ENCODE peak calls at places on chromosomes 13 and 19, in eight cellular contexts. O is adrenal gland, J is GM12878, C is H1, T is HCT116, G is uterus, K is NB4, A is body of pancreas. V is an unnamed sample.

GRCh38 chr19:55341191-55342043 is 1.7 kb downstream of the KMT5C start:
- DNase-seq in O (peak), J (no peak), C (peak), T (peak), G (peak), K (peak), A (peak), V (peak)

GRCh38 chr13:73336789-73337188 is 278.0 kb downstream of the KLF5 start:
- DNase-seq in O (no peak), J (no peak), C (no peak), T (no peak), G (no peak), K (no peak), A (no peak), V (no peak)

GRCh38 chr13:74414458-74414857 is 280.3 kb upstream of the KLF12 start:
- DNase-seq in O (no peak), J (no peak), C (no peak), T (no peak), G (no peak), K (no peak), A (no peak), V (no peak)

GRCh38 chr19:31334849-31335624 is 14.2 kb downstream of the TSHZ3 start:
- DNase-seq in O (no peak), J (no peak), C (no peak), T (no peak), G (peak), K (no peak), A (no peak), V (no peak)

GRCh38 chr19:49862411-49863253 is 4.7 kb downstream of the PNKP start:
- DNase-seq in O (peak), J (no peak), C (peak), T (no peak), G (no peak), K (peak), A (no peak), V (peak)

GRCh38 chr13:24512208-24513068 is at the start of gene PARP4:
- DNase-seq in O (peak), J (peak), C (peak), T (peak), G (peak), K (peak), A (peak), V (peak)

GRCh38 chr13:110338441-110339101 is 31.5 kb downstream of the COL4A2 start:
- DNase-seq in O (peak), J (no peak), C (no peak), T (no peak), G (peak), K (no peak), A (no peak), V (peak)

GRCh38 chr19:2479556-2480194 is 3.7 kb downstream of the GADD45B start:
- DNase-seq in O (no peak), J (no peak), C (no peak), T (no peak), G (no peak), K (no peak), A (no peak), V (no peak)

GRCh38 chr19:35345671-35346111 is 2.0 kb upstream of the FFAR1 start:
- DNase-seq in O (no peak), J (no peak), C (peak), T (no peak), G (no peak), K (no peak), A (no peak), V (peak)

GRCh38 chr13:30985637-30986205 is 53.3 kb downstream of the TEX26 start:
- DNase-seq in O (no peak), J (no peak), C (no peak), T (no peak), G (no peak), K (no peak), A (no peak), V (no peak)

GRCh38 chr19:31334101-31334848 is 15.0 kb downstream of the TSHZ3 start:
- DNase-seq in O (peak), J (no peak), C (no peak), T (no peak), G (peak), K (no peak), A (no peak), V (no peak)

GRCh38 chr13:59398661-59399060 is 765.1 kb downstream of the DIAPH3 start:
- DNase-seq in O (no peak), J (no peak), C (no peak), T (no peak), G (no peak), K (no peak), A (no peak), V (no peak)

GRCh38 chr19:31598730-31599238 is 249.5 kb upstream of the TSHZ3 start:
- DNase-seq in O (peak), J (no peak), C (no peak), T (no peak), G (no peak), K (no peak), A (peak), V (no peak)

GRCh38 chr13:41511827-41512226 is 54.5 kb downstream of the RGCC start:
- DNase-seq in O (no peak), J (no peak), C (no peak), T (no peak), G (no peak), K (no peak), A (no peak), V (no peak)

GRCh38 chr13:111337741-111338140 is 17.3 kb downstream of the TEX29 start:
- DNase-seq in O (no peak), J (no peak), C (no peak), T (no peak), G (no peak), K (no peak), A (no peak), V (no peak)

GRCh38 chr13:94667190-94667589 is 45.2 kb downstream of the SOX21 start:
- DNase-seq in O (no peak), J (no peak), C (no peak), T (no peak), G (no peak), K (peak), A (no peak), V (no peak)

GRCh38 chr13:88602786-88603777 is 931.9 kb downstream of the SLITRK5 start:
- DNase-seq in O (no peak), J (no peak), C (no peak), T (no peak), G (no peak), K (no peak), A (no peak), V (no peak)

GRCh38 chr19:11423804-11424318 is 4.7 kb upstream of the RGL3 start:
- DNase-seq in O (peak), J (no peak), C (peak), T (no peak), G (no peak), K (no peak), A (no peak), V (no peak)

GRCh38 chr13:113744197-113745000 is 14.6 kb upstream of the TMEM255B start:
- DNase-seq in O (no peak), J (no peak), C (no peak), T (no peak), G (no peak), K (peak), A (no peak), V (no peak)

GRCh38 chr13:40485611-40486517 is 180.6 kb downstream of the FOXO1 start:
- DNase-seq in O (no peak), J (no peak), C (no peak), T (no peak), G (no peak), K (no peak), A (no peak), V (no peak)

GRCh38 chr19:39264306-39265290 is 3.6 kb upstream of the IFNL2 start:
- DNase-seq in O (no peak), J (no peak), C (peak), T (no peak), G (no peak), K (no peak), A (peak), V (peak)

GRCh38 chr19:6275170-6275744 is 4.5 kb downstream of the MLLT1 start:
- DNase-seq in O (no peak), J (no peak), C (no peak), T (no peak), G (no peak), K (no peak), A (no peak), V (no peak)

GRCh38 chr13:114143806-114144605 is 11.6 kb upstream of the RASA3 start:
- DNase-seq in O (no peak), J (no peak), C (peak), T (peak), G (no peak), K (peak), A (peak), V (no peak)

GRCh38 chr19:16457954-16458331 is 13.8 kb downstream of the EPS15L1 start:
- DNase-seq in O (no peak), J (no peak), C (no peak), T (no peak), G (no peak), K (no peak), A (no peak), V (no peak)

GRCh38 chr13:47957073-47957472 is 44.0 kb downstream of the SUCLA2 start:
- DNase-seq in O (no peak), J (no peak), C (no peak), T (no peak), G (no peak), K (no peak), A (no peak), V (no peak)

GRCh38 chr19:16529466-16530144 is 12.6 kb downstream of the CHERP start:
- DNase-seq in O (no peak), J (no peak), C (no peak), T (no peak), G (no peak), K (no peak), A (no peak), V (no peak)

GRCh38 chr13:33285420-33286124 is at the start of gene STARD13:
- DNase-seq in O (peak), J (peak), C (peak), T (peak), G (peak), K (peak), A (peak), V (peak)

GRCh38 chr13:37753776-37754175 is 115.8 kb downstream of the TRPC4 start:
- DNase-seq in O (no peak), J (no peak), C (no peak), T (no peak), G (no peak), K (no peak), A (no peak), V (no peak)

GRCh38 chr19:51572415-51572814 is 1.3 kb downstream of the ZNF175 start:
- DNase-seq in O (no peak), J (no peak), C (no peak), T (no peak), G (no peak), K (peak), A (no peak), V (no peak)

GRCh38 chr19:13748169-13748884 is 16.0 kb upstream of the MRI1 start:
- DNase-seq in O (peak), J (no peak), C (peak), T (no peak), G (no peak), K (no peak), A (no peak), V (no peak)

GRCh38 chr13:28136916-28137315 is 1.4 kb upstream of the PAN3 start:
- DNase-seq in O (no peak), J (no peak), C (no peak), T (no peak), G (no peak), K (peak), A (no peak), V (no peak)

GRCh38 chr19:4911786-4912672 is 2.7 kb downstream of the UHRF1 start:
- DNase-seq in O (peak), J (no peak), C (peak), T (peak), G (peak), K (peak), A (peak), V (peak)

GRCh38 chr13:73962284-73962683 is 171.9 kb downstream of the KLF12 start:
- DNase-seq in O (no peak), J (no peak), C (no peak), T (no peak), G (no peak), K (no peak), A (no peak), V (no peak)

GRCh38 chr19:2474232-2475017 is 1.5 kb upstream of the GADD45B start:
- DNase-seq in O (peak), J (no peak), C (peak), T (no peak), G (peak), K (peak), A (peak), V (peak)

GRCh38 chr19:48900477-48901452 is 653 bp downstream of the NUCB1 start:
- DNase-seq in O (no peak), J (no peak), C (no peak), T (no peak), G (no peak), K (peak), A (no peak), V (no peak)

GRCh38 chr13:91078093-91078679 is 269.3 kb upstream of the MIR17HG start:
- DNase-seq in O (no peak), J (no peak), C (no peak), T (no peak), G (no peak), K (peak), A (no peak), V (no peak)
- TF ChIP-seq CTCF in O (no peak), J (no peak), C (peak), T (peak), G (no peak), K (peak), A (peak), V (peak)

GRCh38 chr19:45638930-45639729 is at the start of gene EML2:
- DNase-seq in O (no peak), J (no peak), C (peak), T (no peak), G (no peak), K (peak), A (peak), V (peak)
- TF ChIP-seq POLR2A in O (no peak), J (peak), C (no peak), T (no peak), G (no peak), K (peak), A (peak), V (no peak)

GRCh38 chr13:98032168-98032567 is 78.7 kb downstream of the IPO5 start:
- DNase-seq in O (no peak), J (no peak), C (no peak), T (no peak), G (no peak), K (no peak), A (no peak), V (no peak)

GRCh38 chr13:98035373-98035772 is 81.9 kb downstream of the IPO5 start:
- DNase-seq in O (no peak), J (no peak), C (no peak), T (no peak), G (no peak), K (no peak), A (no peak), V (no peak)

GRCh38 chr13:98039261-98039660 is 85.8 kb downstream of the IPO5 start:
- DNase-seq in O (no peak), J (no peak), C (no peak), T (no peak), G (no peak), K (no peak), A (no peak), V (no peak)

DNA sequence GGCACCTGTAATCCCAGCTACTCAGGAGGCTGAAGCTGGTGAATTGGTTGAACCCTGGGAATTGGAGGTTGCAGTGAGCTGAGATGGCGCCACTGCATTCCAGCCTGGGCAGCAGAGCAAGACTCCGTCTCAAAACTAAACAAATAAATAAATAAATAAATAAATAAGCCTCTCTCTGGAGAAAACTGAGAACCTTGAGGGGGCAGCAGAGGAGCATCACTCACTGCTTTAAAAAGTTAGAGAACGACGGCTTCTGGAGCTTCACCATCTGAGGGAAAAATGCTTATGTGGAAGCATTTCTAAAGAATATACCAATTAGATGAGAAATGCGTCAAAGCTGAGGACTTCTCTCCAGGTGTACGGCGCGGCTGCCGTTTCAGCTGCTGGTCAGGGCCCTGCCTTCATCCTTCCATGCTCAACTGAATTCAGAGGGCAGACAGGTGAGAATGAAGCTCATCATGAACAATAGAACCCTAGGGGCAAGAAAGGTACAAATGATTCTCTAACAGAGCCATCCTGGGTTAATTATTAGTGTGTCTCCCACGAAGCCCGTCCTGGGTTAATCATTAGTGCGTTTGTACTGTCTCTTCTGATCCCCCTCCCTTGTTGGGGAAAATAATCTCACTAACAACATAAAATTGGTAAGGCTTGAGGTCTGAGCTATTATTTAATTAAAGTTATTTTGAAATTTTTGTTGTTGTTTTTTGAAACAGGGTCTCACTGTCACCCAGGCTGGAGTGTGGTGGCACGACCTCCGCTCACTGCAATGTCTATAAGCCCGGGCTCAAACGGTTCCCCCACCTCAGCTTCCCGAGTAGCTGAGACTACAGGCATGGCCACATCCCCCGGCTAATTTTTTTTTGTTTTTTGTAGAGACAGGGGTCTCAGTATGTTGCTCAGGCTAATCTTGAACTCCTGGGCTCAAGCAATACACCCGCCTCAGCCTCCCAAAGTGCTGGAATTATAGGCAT is 80.1 kb downstream of the IPO5 start:
- DNase-seq in O (peak), J (no peak), C (no peak), T (peak), G (peak), K (peak), A (peak), V (peak)
- TF ChIP-seq CTCF in O (peak), J (peak), C (peak), T (peak), G (peak), K (peak), A (peak), V (peak)

GRCh38 chr19:10335149-10336053 is 2.1 kb upstream of the RAVER1 start:
- DNase-seq in O (no peak), J (no peak), C (peak), T (no peak), G (no peak), K (no peak), A (no peak), V (no peak)

GRCh38 chr19:10338940-10339339 is 484 bp downstream of the ICAM3 start:
- DNase-seq in O (no peak), J (no peak), C (no peak), T (no peak), G (no peak), K (no peak), A (no peak), V (no peak)

GRCh38 chr19:10339977-10340376 is 553 bp upstream of the ICAM3 start:
- DNase-seq in O (no peak), J (no peak), C (no peak), T (no peak), G (no peak), K (no peak), A (no peak), V (no peak)

GRCh38 chr19:10343495-10343894 is 4.1 kb upstream of the ICAM3 start:
- DNase-seq in O (no peak), J (no peak), C (no peak), T (no peak), G (no peak), K (no peak), A (no peak), V (no peak)

GRCh38 chr19:10339380-10339960 is at the start of gene ICAM3:
- DNase-seq in O (no peak), J (peak), C (peak), T (no peak), G (no peak), K (peak), A (no peak), V (no peak)
- TF ChIP-seq POLR2A in O (no peak), J (peak), C (no peak), T (no peak), G (no peak), K (no peak), A (no peak), V (no peak)

V was measured in testis.